ENCODE peak calls at places on chromosomes 7 and 10, in eight cellular contexts. R, X, B, Q, M, C, I and D are unnamed samples.

GRCh38 chr10:26528048-26528447 is 89.9 kb downstream of the APBB1IP start:
- DNase-seq in X (no peak), I (no peak), M (no peak), C (no peak), R (no peak), B (no peak), Q (no peak), D (no peak)

GRCh38 chr10:109893371-109893770 is 29.9 kb downstream of the XPNPEP1 start:
- DNase-seq in I (no peak), C (no peak), M (no peak), B (no peak), X (no peak), R (no peak), Q (no peak), D (no peak)

GRCh38 chr10:33753389-33753788 is 418.9 kb upstream of the NRP1 start:
- DNase-seq in R (no peak), Q (no peak), I (no peak), X (no peak), C (no peak), M (no peak), B (no peak), D (no peak)

GRCh38 chr7:149772236-149772820 is 1.1 kb downstream of the ZNF467 start:
- DNase-seq in C (no peak), X (no peak), R (no peak), M (no peak), Q (peak), B (peak), I (no peak), D (peak)

GRCh38 chr7:138460649-138461607 is 869 bp downstream of the TRIM24 start:
- DNase-seq in M (peak), B (peak), C (peak), Q (peak), R (peak), I (peak), X (peak), D (peak)

GRCh38 chr10:58385784-58386112 is 538 bp downstream of the TFAM start:
- DNase-seq in Q (peak), X (peak), R (no peak), M (peak), I (peak), C (no peak), B (peak), D (peak)

GRCh38 chr10:17084989-17085725 is 44.5 kb downstream of the CUBN start:
- DNase-seq in I (no peak), Q (no peak), R (no peak), B (no peak), C (no peak), M (no peak), X (no peak), D (peak)

GRCh38 chr10:117899181-117899683 is 147.5 kb downstream of the RAB11FIP2 start:
- DNase-seq in X (no peak), R (no peak), Q (peak), C (no peak), I (no peak), B (no peak), M (no peak), D (no peak)

GRCh38 chr7:76272872-76273271 is 29.6 kb upstream of the HSPB1 start:
- DNase-seq in I (no peak), Q (no peak), M (peak), X (no peak), B (no peak), C (no peak), R (no peak), D (no peak)

GRCh38 chr10:6170638-6171037 is 32.1 kb upstream of the PFKFB3 start:
- DNase-seq in R (no peak), Q (no peak), I (no peak), C (no peak), X (no peak), M (no peak), B (no peak), D (no peak)

GRCh38 chr7:7976677-7977076 is 8.1 kb downstream of the GLCCI1 start:
- DNase-seq in R (no peak), Q (no peak), X (no peak), I (no peak), M (no peak), B (no peak), C (no peak), D (no peak)

GRCh38 chr10:98485959-98486358 is 39.2 kb upstream of the HPS1 start:
- DNase-seq in I (no peak), R (no peak), B (no peak), M (no peak), C (no peak), X (peak), Q (no peak), D (peak)

GRCh38 chr7:117828831-117829230 is 44.4 kb downstream of the CTTNBP2 start:
- DNase-seq in X (no peak), C (no peak), M (no peak), B (no peak), R (no peak), I (no peak), Q (no peak), D (no peak)

GRCh38 chr10:71716406-71716805 is 3.2 kb downstream of the C10orf105 start:
- DNase-seq in I (no peak), Q (no peak), C (no peak), B (no peak), R (no peak), X (no peak), M (no peak), D (no peak)

GRCh38 chr7:43112941-43113621 is 634 bp downstream of the HECW1 start:
- DNase-seq in M (no peak), R (no peak), I (no peak), C (no peak), X (peak), Q (peak), B (peak), D (peak)

GRCh38 chr10:110610308-110610774 is 33.8 kb upstream of the RBM20 start:
- DNase-seq in X (peak), I (no peak), C (peak), Q (peak), R (peak), M (peak), B (peak), D (peak)

GRCh38 chr10:80159166-80159888 is 26.8 kb downstream of the PLAC9 start:
- DNase-seq in R (no peak), C (no peak), X (no peak), M (no peak), Q (no peak), I (no peak), B (no peak), D (no peak)

GRCh38 chr7:46291064-46291463 is 370.0 kb upstream of the IGFBP3 start:
- DNase-seq in B (no peak), I (no peak), M (no peak), R (no peak), Q (no peak), C (no peak), X (peak), D (peak)

GRCh38 chr7:91832493-91833045 is 47.9 kb downstream of the MTERF1 start:
- DNase-seq in R (no peak), C (no peak), B (no peak), I (no peak), X (no peak), M (no peak), Q (no peak), D (peak)

GRCh38 chr10:95841711-95842498 is 65.9 kb upstream of the CC2D2B start:
- DNase-seq in B (peak), C (peak), Q (peak), R (no peak), X (peak), M (peak), I (no peak), D (peak)

GRCh38 chr7:226281-226882 is 34.0 kb downstream of the FAM20C start:
- DNase-seq in I (no peak), X (peak), Q (no peak), B (no peak), R (no peak), C (no peak), M (no peak), D (peak)

GRCh38 chr7:2894118-2894940 is 50.2 kb upstream of the GNA12 start:
- DNase-seq in Q (no peak), B (no peak), M (peak), I (peak), R (peak), C (peak), X (no peak), D (no peak)

GRCh38 chr7:84136336-84136735 is 58.3 kb downstream of the SEMA3A start:
- DNase-seq in R (no peak), M (no peak), I (no peak), X (no peak), C (no peak), Q (no peak), B (no peak), D (no peak)

GRCh38 chr10:63114031-63114814 is 18.9 kb upstream of the NRBF2 start:
- DNase-seq in R (no peak), I (no peak), M (no peak), B (no peak), X (no peak), C (no peak), Q (no peak), D (peak)

GRCh38 chr7:128398016-128398840 is 11.6 kb downstream of the IMPDH1 start:
- DNase-seq in M (peak), X (peak), B (peak), Q (peak), C (no peak), I (peak), R (no peak), D (peak)

GRCh38 chr10:58608826-58609225 is 96.2 kb downstream of the BICC1 start:
- DNase-seq in X (no peak), M (no peak), B (no peak), C (no peak), I (no peak), Q (no peak), R (no peak), D (peak)

GRCh38 chr7:27640914-27641570 is 21.6 kb downstream of the HIBADH start:
- DNase-seq in B (peak), M (no peak), X (peak), Q (no peak), I (no peak), C (no peak), R (no peak), D (peak)

GRCh38 chr7:137731436-137731835 is 115.3 kb downstream of the DGKI start:
- DNase-seq in X (no peak), M (no peak), C (no peak), B (no peak), R (no peak), I (no peak), Q (no peak), D (peak)

GRCh38 chr7:122260336-122260735 is 44.2 kb downstream of the FEZF1 start:
- DNase-seq in C (no peak), B (no peak), Q (no peak), R (no peak), M (no peak), I (no peak), X (no peak), D (no peak)

GRCh38 chr10:112209534-112210200 is 26.1 kb upstream of the GPAM start:
- DNase-seq in C (no peak), X (no peak), M (no peak), I (no peak), R (no peak), Q (no peak), B (no peak), D (peak)

GRCh38 chr7:151923097-151923876 is 33.0 kb upstream of the GALNTL5 start:
- DNase-seq in B (no peak), M (peak), C (no peak), Q (no peak), R (no peak), I (no peak), X (no peak), D (peak)